ENCODE peak calls at places on chromosomes 4 and X, in four cellular contexts. X, V, U and Q are unnamed samples.

GRCh38 chrX:937391-937790 is 275.1 kb downstream of the CRLF2 start:
- DNase-seq in X (no peak), V (no peak), U (no peak), Q (no peak)

GRCh38 chr4:5004496-5004895 is 14.8 kb downstream of the CYTL1 start:
- DNase-seq in X (no peak), V (peak), U (no peak), Q (no peak)

GRCh38 chr4:170386974-170387373 is 297.2 kb upstream of the AADAT start:
- DNase-seq in X (peak), V (no peak), U (no peak), Q (no peak)

GRCh38 chr4:151302432-151302831 is 23.0 kb downstream of the SH3D19 start:
- DNase-seq in X (no peak), V (no peak), U (no peak), Q (no peak)

GRCh38 chr4:76872556-76872955 is 25.4 kb downstream of the SOWAHB start:
- DNase-seq in X (no peak), V (no peak), U (no peak), Q (no peak)

GRCh38 chr4:1195109-1195671 is 22.8 kb upstream of the SPON2 start:
- DNase-seq in X (no peak), V (peak), U (no peak), Q (no peak)

GRCh38 chr4:791866-792630 is 33.9 kb downstream of the CPLX1 start:
- DNase-seq in X (no peak), V (no peak), U (no peak), Q (no peak)

GRCh38 chrX:12307961-12308360 is 169.7 kb downstream of the FRMPD4 start:
- DNase-seq in X (no peak), V (no peak), U (no peak), Q (no peak)

GRCh38 chrX:130024127-130024526 is 41.7 kb downstream of the BCORL1 start:
- DNase-seq in X (peak), V (peak), U (no peak), Q (no peak)

GRCh38 chrX:84469226-84469625 is 33.0 kb downstream of the HDX start:
- DNase-seq in X (peak), V (no peak), U (no peak), Q (no peak)

GRCh38 chrX:71096702-71097032 is 1.0 kb downstream of the FOXO4 start:
- DNase-seq in X (no peak), V (no peak), U (no peak), Q (no peak)

GRCh38 chrX:10847333-10847732 is 226.9 kb upstream of the MID1 start:
- DNase-seq in X (no peak), V (no peak), U (no peak), Q (no peak)

GRCh38 chrX:18676470-18676869 is 4.6 kb upstream of the RS1 start:
- DNase-seq in X (no peak), V (no peak), U (peak), Q (no peak)

GRCh38 chrX:46209768-46210167 is 335.5 kb downstream of the ZNF674 start:
- DNase-seq in X (no peak), V (no peak), U (no peak), Q (no peak)

GRCh38 chr4:140150636-140150885 is 3.4 kb downstream of the MAML3 start:
- DNase-seq in X (peak), V (no peak), U (no peak), Q (no peak)

GRCh38 chrX:40537310-40537709 is 43.5 kb upstream of the ATP6AP2 start:
- DNase-seq in X (no peak), V (no peak), U (no peak), Q (no peak)

GRCh38 chr4:77471821-77472495 is 133.7 kb upstream of the CXCL13 start:
- DNase-seq in X (no peak), V (no peak), U (no peak), Q (no peak)

DNA sequence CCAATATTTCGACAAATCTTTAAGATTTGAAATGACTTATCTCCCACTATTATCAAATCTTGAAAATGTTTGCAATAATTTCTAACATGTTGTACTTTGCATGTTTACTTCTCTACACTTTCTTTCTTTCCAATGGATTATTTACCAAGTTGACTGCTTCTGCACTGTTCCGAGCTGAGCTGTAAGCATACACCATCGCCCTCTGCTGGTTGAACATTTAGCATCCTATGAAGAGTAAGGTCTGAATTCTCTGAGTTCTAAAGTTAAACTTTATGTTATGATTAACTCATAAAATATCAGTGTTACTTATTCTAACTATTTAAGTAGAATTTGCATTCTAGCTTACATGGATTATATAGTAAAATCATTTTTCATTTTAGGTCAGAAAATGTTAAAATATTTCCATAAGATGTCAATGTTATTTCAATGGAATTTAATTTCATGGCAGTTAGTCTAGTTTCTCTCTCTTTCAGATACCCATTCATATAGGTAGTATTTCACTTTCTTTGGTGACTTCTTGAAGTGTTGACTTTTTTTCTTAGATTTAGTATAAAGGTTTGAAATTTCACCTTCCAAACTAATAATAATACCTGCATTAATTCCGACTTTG is 137.4 kb downstream of the DKK2 start:
- DNase-seq in X (peak), V (no peak), U (peak), Q (no peak)
- TF ChIP-seq CTCF in X (peak), V (peak), U (peak), Q (peak)

DNA sequence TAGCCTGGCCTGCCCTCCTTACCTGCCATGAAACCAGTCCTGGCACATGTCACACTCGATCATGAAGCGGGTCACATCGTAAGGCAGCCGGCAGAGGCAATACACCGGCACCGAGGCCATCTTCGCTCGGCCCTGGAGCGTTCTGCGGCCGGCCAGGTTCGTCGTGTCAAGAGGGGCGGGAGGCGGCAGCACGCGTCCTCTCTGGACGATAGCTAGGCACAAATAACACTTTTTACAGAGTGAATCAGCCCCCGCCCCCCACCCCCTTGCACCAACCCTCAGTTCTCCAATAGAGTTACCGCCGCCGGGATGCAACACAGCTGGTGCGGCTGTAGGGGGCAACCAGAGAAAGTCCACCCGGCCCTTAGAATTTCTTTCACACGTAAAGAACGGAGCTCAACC is 1.7 kb downstream of the PHF8 start:
- DNase-seq in X (peak), V (no peak), U (peak), Q (no peak)
- TF ChIP-seq CTCF in X (peak), V (no peak), U (peak), Q (peak)

GRCh38 chr4:118798658-118799057 is 37.3 kb downstream of the SEC24D start:
- DNase-seq in X (no peak), V (no peak), U (no peak), Q (no peak)
- TF ChIP-seq CTCF in X (peak), V (no peak), U (peak), Q (no peak)

DNA sequence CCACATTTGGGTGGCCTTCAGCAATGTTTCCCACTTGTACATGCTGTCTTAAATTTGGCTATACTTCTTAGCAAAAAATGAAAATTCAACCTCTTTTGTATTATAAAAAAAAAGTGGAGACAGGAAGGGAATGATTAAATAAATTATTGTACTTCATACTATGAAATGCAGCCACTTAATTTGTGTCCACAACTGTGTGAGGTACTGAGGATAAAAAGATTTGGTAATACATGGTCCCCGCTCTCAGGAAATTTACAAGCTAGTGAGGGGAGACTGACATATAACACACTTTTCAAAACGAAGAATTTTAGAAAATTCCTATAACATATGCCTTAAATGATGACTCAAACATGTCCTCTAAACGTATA is 105.0 kb downstream of the HNRNPD start:
- DNase-seq in X (no peak), V (no peak), U (no peak), Q (no peak)
- TF ChIP-seq CTCF in X (no peak), V (peak), U (peak), Q (no peak)

DNA sequence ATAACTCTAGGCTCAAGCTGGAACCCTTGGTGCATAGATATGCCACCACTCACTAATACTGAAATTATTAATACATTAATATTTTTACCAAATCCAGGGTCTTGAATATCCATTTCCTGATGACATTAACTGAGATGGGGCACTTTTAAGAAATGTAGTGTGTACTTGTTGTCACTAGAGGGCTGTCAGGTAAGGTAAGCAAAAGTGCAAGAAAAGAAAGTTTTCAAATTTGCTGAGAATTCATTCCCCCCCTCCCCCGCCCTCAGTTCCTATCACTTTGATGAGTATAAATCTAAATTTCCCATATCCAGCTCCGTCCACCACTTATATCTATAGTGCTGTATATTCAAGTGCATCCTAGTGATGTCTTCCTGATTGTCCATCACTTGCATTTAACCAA is 20.5 kb upstream of the WDR44 start:
- DNase-seq in X (no peak), V (no peak), U (no peak), Q (no peak)
- TF ChIP-seq CTCF in X (peak), V (no peak), U (peak), Q (peak)

GRCh38 chr4:80322716-80323115 is 12.8 kb upstream of the CFAP299 start:
- DNase-seq in X (peak), V (no peak), U (no peak), Q (no peak)
- TF ChIP-seq CTCF in X (peak), V (no peak), U (no peak), Q (peak)